ENCODE peak calls at places on chromosome 1, in five cellular contexts. N is heart left ventricle, S is fibroblast of villous mesenchyme, P is psoas muscle, G is lower leg skin. F is an unnamed sample.

GRCh38 chr1:28193701-28194161 is 17.2 kb upstream of the PTAFR start:
- DNase-seq in S (no peak), P (no peak), N (no peak), G (peak), F (no peak)

GRCh38 chr1:59225594-59225993 is 71.3 kb upstream of the FGGY start:
- DNase-seq in P (no peak), N (no peak), S (no peak), G (no peak), F (no peak)

GRCh38 chr1:10754571-10755329 is 41.7 kb downstream of the CASZ1 start:
- DNase-seq in S (no peak), G (no peak), N (peak), P (no peak), F (no peak)

GRCh38 chr1:226778657-226779058 is 39.6 kb upstream of the ITPKB start:
- DNase-seq in S (peak), P (peak), G (no peak), N (no peak), F (peak)

GRCh38 chr1:114671011-114671938 is 1.4 kb upstream of the DENND2C start:
- DNase-seq in N (no peak), G (no peak), S (peak), P (no peak), F (peak)

GRCh38 chr1:15758537-15758936 is at the start of gene FBLIM1:
- DNase-seq in G (peak), N (no peak), S (no peak), P (no peak), F (no peak)

GRCh38 chr1:206694551-206695124 is 9.9 kb downstream of the MAPKAPK2 start:
- DNase-seq in N (no peak), S (no peak), P (no peak), G (no peak), F (no peak)

GRCh38 chr1:166145496-166145895 is 21.3 kb downstream of the FAM78B start:
- DNase-seq in P (no peak), N (no peak), G (no peak), S (peak), F (peak)

GRCh38 chr1:13832536-13832935 is 132.5 kb downstream of the PRDM2 start:
- DNase-seq in P (no peak), N (no peak), G (no peak), S (no peak), F (no peak)

GRCh38 chr1:151221616-151222015 is 23.3 kb downstream of the PIP5K1A start:
- DNase-seq in P (no peak), N (no peak), S (no peak), G (peak), F (peak)

GRCh38 chr1:66258404-66259105 is 275.4 kb upstream of the SGIP1 start:
- DNase-seq in G (no peak), N (no peak), S (peak), P (no peak), F (peak)

GRCh38 chr1:156663178-156663577 is 14.0 kb downstream of the NES start:
- DNase-seq in P (peak), S (peak), G (no peak), N (no peak), F (peak)

GRCh38 chr1:78047131-78047530 is 1.4 kb downstream of the GIPC2 start:
- DNase-seq in G (no peak), P (no peak), S (no peak), N (no peak), F (no peak)

GRCh38 chr1:204600203-204600602 is 84.0 kb downstream of the MDM4 start:
- DNase-seq in P (no peak), G (no peak), N (no peak), S (no peak), F (no peak)

GRCh38 chr1:8043621-8044020 is 17.5 kb upstream of the ERRFI1 start:
- DNase-seq in G (no peak), S (peak), P (no peak), N (no peak), F (no peak)

GRCh38 chr1:30403732-30404131 is 319.7 kb downstream of the MATN1 start:
- DNase-seq in S (no peak), N (no peak), G (peak), P (no peak), F (no peak)

GRCh38 chr1:58927026-58927721 is 143.3 kb upstream of the JUN start:
- DNase-seq in G (no peak), N (no peak), S (no peak), P (no peak), F (peak)

GRCh38 chr1:223738465-223739365 is 26.4 kb downstream of the CAPN2 start:
- DNase-seq in S (peak), P (no peak), G (no peak), N (no peak), F (no peak)

GRCh38 chr1:213979751-213980605 is 7.8 kb upstream of the PROX1 start:
- DNase-seq in P (no peak), G (no peak), N (no peak), S (no peak), F (no peak)

GRCh38 chr1:211831558-211832323 is 1.2 kb upstream of the LPGAT1 start:
- DNase-seq in P (no peak), N (no peak), G (no peak), S (no peak), F (no peak)

GRCh38 chr1:111967886-111968285 is 21.6 kb downstream of the KCND3 start:
- DNase-seq in N (no peak), S (no peak), P (no peak), G (no peak), F (no peak)

GRCh38 chr1:159913451-159914192 is 11.7 kb downstream of the TAGLN2 start:
- DNase-seq in N (no peak), S (no peak), G (no peak), P (no peak), F (no peak)

GRCh38 chr1:65059930-65060538 is 88.0 kb upstream of the AK4 start:
- DNase-seq in S (peak), G (no peak), P (no peak), N (no peak), F (peak)

GRCh38 chr1:226979517-226980121 is 39.5 kb downstream of the COQ8A start:
- DNase-seq in G (no peak), P (peak), S (no peak), N (peak), F (no peak)

GRCh38 chr1:9212735-9213134 is 21.8 kb upstream of the H6PD start:
- DNase-seq in S (no peak), P (no peak), N (no peak), G (no peak), F (no peak)

GRCh38 chr1:221994274-221994698 is 252.4 kb upstream of the DUSP10 start:
- DNase-seq in N (no peak), G (no peak), S (no peak), P (no peak), F (peak)

GRCh38 chr1:20210736-20211405 is 24.6 kb upstream of the PLA2G2C start:
- DNase-seq in S (no peak), G (no peak), N (no peak), P (peak), F (peak)
- H3K4me3 ChIP-seq in S (no peak), G (no peak), N (no peak), P (no peak), F (no peak)

GRCh38 chr1:110548381-110548780 is 29.4 kb upstream of the KCNA10 start:
- DNase-seq in S (no peak), P (no peak), N (no peak), G (no peak), F (no peak)
- TF ChIP-seq CTCF in S (peak), P (peak), N (peak), G (no peak), F (peak)

GRCh38 chr1:52554267-52554640 is 1.4 kb upstream of the TUT4 start:
- DNase-seq in P (no peak), N (no peak), S (no peak), G (no peak), F (no peak)
- H3K4me3 ChIP-seq in P (peak), N (no peak), S (peak), G (no peak), F (peak)

DNA sequence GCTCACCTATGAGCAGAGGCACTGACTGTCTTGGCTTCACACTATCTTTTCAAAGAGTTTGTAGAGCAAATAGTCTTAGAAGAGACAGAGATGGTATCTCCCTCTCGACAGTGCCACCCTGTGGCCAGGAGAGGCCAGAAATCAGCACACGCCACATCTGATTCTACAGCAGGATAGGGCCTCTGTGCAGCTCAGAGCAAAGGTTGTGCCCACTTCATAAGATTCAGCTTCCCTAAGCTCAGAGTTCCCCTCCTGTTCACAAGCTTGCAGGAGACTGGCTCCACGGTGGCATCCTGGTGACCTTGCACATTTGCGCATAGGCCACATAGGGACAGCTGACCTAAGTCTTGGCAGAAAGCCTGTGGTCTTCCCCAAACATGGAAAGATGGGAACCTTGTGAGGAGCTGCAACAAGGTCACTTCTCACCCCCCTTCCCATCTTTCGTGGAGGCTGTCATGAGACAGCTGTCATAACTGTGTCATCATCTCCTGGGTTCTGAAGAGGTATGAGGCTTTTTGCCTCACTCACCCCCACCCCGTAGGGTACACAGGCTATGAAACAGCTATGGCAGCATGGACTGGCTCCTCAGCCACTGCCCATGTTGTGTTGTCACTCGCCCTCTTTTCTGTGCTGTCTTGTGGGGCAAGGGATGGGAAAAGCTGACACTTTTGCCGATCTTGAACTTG is 3.0 kb downstream of the ITLN2 start:
- DNase-seq in S (peak), P (peak), N (no peak), G (peak), F (peak)
- TF ChIP-seq CTCF in S (peak), P (peak), N (peak), G (no peak), F (peak)

DNA sequence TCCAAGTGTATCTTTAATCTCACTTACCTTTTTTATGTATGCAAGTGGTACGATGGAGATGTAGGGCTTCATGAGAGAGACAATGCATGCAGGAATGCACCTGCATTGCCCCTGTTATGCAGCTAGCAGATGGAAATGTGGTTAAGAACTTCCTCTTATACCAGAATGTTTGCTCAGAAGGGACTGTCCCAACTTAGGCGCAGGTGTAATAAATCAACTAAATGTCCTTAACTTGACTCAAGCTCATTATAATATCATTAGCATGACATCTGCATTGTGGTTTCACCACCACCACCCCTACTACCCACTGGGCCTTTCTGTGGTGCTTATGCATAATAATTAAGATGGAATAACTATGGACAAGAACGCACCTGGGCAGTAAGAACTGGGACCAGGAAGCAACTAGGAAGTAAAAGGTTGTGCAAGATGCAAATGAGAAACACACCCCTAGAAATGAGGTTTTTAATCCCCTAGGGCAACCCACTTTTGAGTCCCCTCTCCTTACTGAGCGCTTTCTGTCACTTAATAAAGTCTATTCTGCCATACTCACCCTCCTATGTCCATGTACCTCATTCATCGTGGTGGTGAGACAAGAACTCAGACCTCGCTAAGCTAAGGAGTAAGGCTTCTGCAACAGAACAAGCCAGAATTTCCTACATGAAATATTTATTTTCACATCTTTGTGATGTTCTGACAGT is 1103.3 kb upstream of the B3GALT2 start:
- DNase-seq in P (no peak), N (no peak), G (no peak), S (no peak), F (no peak)
- H3K4me3 ChIP-seq in P (no peak), N (no peak), G (no peak), S (no peak), F (no peak)

GRCh38 chr1:31714442-31715096 is 10.8 kb upstream of the COL16A1 start:
- DNase-seq in P (peak), G (peak), S (peak), N (peak), F (peak)
- TF ChIP-seq CTCF in P (peak), G (no peak), S (peak), N (peak), F (peak)

GRCh38 chr1:231020139-231020601 is 19.9 kb downstream of the FAM89A start:
- DNase-seq in G (peak), S (peak), P (no peak), N (no peak), F (no peak)
- H3K4me3 ChIP-seq in G (no peak), S (peak), P (no peak), N (no peak), F (no peak)

DNA sequence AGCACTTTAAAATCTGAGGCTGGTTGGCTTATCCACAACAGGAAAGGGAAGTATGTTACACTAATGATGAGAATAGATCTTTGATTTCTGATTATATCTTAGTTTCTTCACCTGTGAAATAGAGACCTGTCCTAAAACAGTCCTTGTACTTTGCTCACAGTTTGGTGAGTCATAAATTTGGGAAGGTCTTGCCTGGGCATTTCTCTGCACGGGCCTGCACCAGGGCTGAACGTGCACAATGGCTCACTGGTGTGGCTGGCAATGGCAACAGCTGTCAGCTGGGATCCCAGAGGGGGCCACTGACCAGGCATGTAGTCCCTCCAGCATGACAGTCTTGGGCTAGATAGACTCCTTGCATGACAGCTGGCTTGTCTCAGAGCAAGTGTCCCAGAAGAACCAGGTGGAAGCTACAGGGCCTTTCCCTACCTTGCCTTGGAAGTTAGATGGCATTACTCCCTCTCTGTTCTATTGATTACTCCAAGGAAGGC is 367.4 kb downstream of the DISC1 start:
- DNase-seq in G (no peak), N (no peak), S (no peak), P (no peak), F (no peak)
- TF ChIP-seq CTCF in G (no peak), N (no peak), S (no peak), P (no peak), F (no peak)